ENCODE peak calls at places on chromosomes 11 and 22, in six cellular contexts. N is CD4-positive, alpha-beta memory T cell; V is left ventricle myocardium inferior; H is neuronal stem cell; M is endodermal cell; X is gastrocnemius medialis. S is an unnamed sample.

GRCh38 chr11:121810291-121810690 is 305.7 kb downstream of the BLID start:
- DNase-seq in N (no peak), V (no peak), H (no peak), M (no peak), X (no peak), S (no peak)

GRCh38 chr11:1260023-1260501 is 37.2 kb downstream of the MUC5B start:
- DNase-seq in N (peak; percentile 12), V (no peak), H (no peak), M (peak; percentile 74), X (no peak), S (no peak)

GRCh38 chr11:27705873-27706820 is 5.9 kb upstream of the BDNF start:
- DNase-seq in N (no peak), V (no peak), H (no peak), M (peak; percentile 76), X (no peak), S (no peak)

GRCh38 chr11:117884994-117885393 is 8.5 kb upstream of the FXYD6 start:
- DNase-seq in N (no peak), V (no peak), H (no peak), M (peak; percentile 37), X (no peak), S (no peak)

GRCh38 chr11:57777969-57778317 is 16.3 kb downstream of the CTNND1 start:
- DNase-seq in N (no peak), V (no peak), H (no peak), M (peak; percentile 63), X (no peak), S (no peak)

GRCh38 chr11:134033696-134034491 is 35.0 kb upstream of the JAM3 start:
- DNase-seq in N (peak; percentile 39), V (peak; percentile 87), H (peak; percentile 72), M (peak; percentile 96), X (peak; percentile 35), S (no peak)

GRCh38 chr11:69499216-69499945 is 17.9 kb downstream of the LINC01488 start:
- DNase-seq in N (no peak), V (no peak), H (no peak), M (no peak), X (no peak), S (no peak)

GRCh38 chr11:61774441-61774840 is 18.0 kb downstream of the TMEM258 start:
- DNase-seq in N (no peak), V (no peak), H (no peak), M (no peak), X (no peak), S (no peak)

GRCh38 chr22:48459859-48460823 is 1367.5 kb downstream of the BRD1 start:
- DNase-seq in N (no peak), V (no peak), H (no peak), M (no peak), X (no peak), S (no peak)

GRCh38 chr11:104999716-105000115 is 23.3 kb downstream of the CASP5 start:
- DNase-seq in N (no peak), V (no peak), H (no peak), M (no peak), X (no peak), S (no peak)

GRCh38 chr11:44031549-44031948 is 16.2 kb upstream of the ACCSL start:
- DNase-seq in N (no peak), V (no peak), H (no peak), M (no peak), X (no peak), S (no peak)

GRCh38 chr22:31829505-31829904 is 75.7 kb downstream of the DEPDC5 start:
- DNase-seq in N (no peak), V (no peak), H (no peak), M (no peak), X (no peak), S (no peak)

GRCh38 chr11:64459016-64459415 is 100.1 kb downstream of the RPS6KA4 start:
- DNase-seq in N (no peak), V (no peak), H (no peak), M (no peak), X (no peak), S (no peak)

GRCh38 chr22:30802202-30803166 is 107.8 kb downstream of the OSBP2 start:
- DNase-seq in N (peak; percentile 65), V (peak; percentile 85), H (peak; percentile 95), M (peak; percentile 97), X (peak; percentile 34), S (peak; percentile 46)

GRCh38 chr22:44357962-44358553 is 45.3 kb upstream of the SHISAL1 start:
- DNase-seq in N (no peak), V (peak; percentile 44), H (no peak), M (peak; percentile 43), X (no peak), S (no peak)

GRCh38 chr11:22317656-22318055 is 20.5 kb upstream of the SLC17A6 start:
- DNase-seq in N (no peak), V (no peak), H (no peak), M (no peak), X (no peak), S (no peak)

GRCh38 chr11:104700609-104701008 is 197.7 kb downstream of the CASP12 start:
- DNase-seq in N (peak; percentile 41), V (no peak), H (no peak), M (no peak), X (no peak), S (no peak)

GRCh38 chr11:27868226-27868625 is 168.0 kb upstream of the BDNF start:
- DNase-seq in N (no peak), V (no peak), H (no peak), M (no peak), X (no peak), S (no peak)

GRCh38 chr11:35680506-35680905 is 17.9 kb downstream of the TRIM44 start:
- DNase-seq in N (no peak), V (no peak), H (no peak), M (no peak), X (no peak), S (no peak)

GRCh38 chr11:111696556-111696955 is 69.6 kb downstream of the PPP2R1B start:
- DNase-seq in N (no peak), V (no peak), H (no peak), M (no peak), X (no peak), S (no peak)

GRCh38 chr11:13009921-13010736 is 1.0 kb downstream of the RASSF10 start:
- DNase-seq in N (no peak), V (no peak), H (peak; percentile 56), M (peak; percentile 87), X (no peak), S (no peak)

GRCh38 chr11:130947889-130948288 is 31.6 kb upstream of the SNX19 start:
- DNase-seq in N (no peak), V (no peak), H (no peak), M (no peak), X (no peak), S (no peak)

GRCh38 chr11:18324381-18324780 is 2.0 kb downstream of the GTF2H1 start:
- DNase-seq in N (no peak), V (no peak), H (no peak), M (no peak), X (no peak), S (no peak)

DNA sequence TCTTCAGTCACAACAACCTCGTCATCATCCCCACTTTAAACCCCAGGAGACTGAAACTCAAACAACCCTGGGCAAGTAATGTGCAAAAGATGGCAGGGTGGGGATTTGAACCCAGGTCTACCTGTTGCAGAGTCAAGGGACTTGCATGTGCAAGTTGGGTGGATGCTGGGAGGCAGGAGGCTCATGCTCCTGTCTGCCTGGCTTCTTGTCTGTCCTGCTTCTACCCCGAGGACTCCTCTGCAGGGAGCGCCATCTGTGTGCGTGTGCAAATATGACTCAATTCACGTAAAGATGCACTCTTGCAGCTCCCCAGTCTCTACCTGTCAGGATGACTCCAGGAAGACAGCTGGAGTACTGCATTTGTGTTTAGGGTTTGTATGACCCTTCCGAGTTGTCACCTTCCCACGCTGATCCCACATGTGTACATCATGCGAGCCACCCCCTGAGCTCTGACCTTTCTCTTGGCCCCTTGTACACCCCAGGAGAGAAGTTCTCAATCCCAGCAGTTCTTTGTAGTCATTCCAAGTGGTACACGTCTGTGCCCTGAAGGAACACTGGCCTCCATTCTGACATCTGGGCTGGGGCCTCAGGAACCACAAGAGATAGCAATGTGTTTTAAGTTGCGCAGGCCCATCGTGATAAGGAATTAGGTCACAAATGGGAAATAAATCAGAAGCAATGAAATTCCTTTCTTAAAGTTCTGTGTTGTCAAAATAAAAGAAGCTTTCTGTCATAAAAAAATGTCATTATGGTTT is 95.7 kb downstream of the CWC15 start:
- DNase-seq in N (no peak), V (no peak), H (no peak), M (peak; percentile 30), X (no peak), S (no peak)
- H3K27ac ChIP-seq in N (no peak overlapping the region), V (peak overlapping the region; percentile 65), H (no peak overlapping the region), M (no peak overlapping the region), X (no peak overlapping the region), S (no peak overlapping the region)

GRCh38 chr22:18078329-18079041 is 695 bp downstream of the PEX26 start:
- DNase-seq in N (peak; percentile 20), V (no peak), H (no peak), M (peak; percentile 72), X (peak; percentile 49), S (no peak)
- H3K27ac ChIP-seq in N (peak overlapping the region; percentile 72), V (peak overlapping the region; percentile 94), H (no peak overlapping the region), M (no peak overlapping the region), X (peak overlapping the region; percentile 89), S (peak overlapping the region; percentile 92)

GRCh38 chr11:127392575-127392974 is 392.0 kb upstream of the KIRREL3 start:
- DNase-seq in N (no peak), V (no peak), H (no peak), M (peak; percentile 89), X (no peak), S (no peak)
- H3K27ac ChIP-seq in N (no peak overlapping the region), V (no peak overlapping the region), H (no peak overlapping the region), M (no peak overlapping the region), X (no peak overlapping the region), S (no peak overlapping the region)

GRCh38 chr22:45842141-45842831 is 134.7 kb downstream of the WNT7B start:
- DNase-seq in N (no peak), V (no peak), H (no peak), M (no peak), X (no peak), S (no peak)
- H3K27ac ChIP-seq in N (no peak overlapping the region), V (no peak overlapping the region), H (no peak overlapping the region), M (peak overlapping the region; percentile 80), X (no peak overlapping the region), S (no peak overlapping the region)

DNA sequence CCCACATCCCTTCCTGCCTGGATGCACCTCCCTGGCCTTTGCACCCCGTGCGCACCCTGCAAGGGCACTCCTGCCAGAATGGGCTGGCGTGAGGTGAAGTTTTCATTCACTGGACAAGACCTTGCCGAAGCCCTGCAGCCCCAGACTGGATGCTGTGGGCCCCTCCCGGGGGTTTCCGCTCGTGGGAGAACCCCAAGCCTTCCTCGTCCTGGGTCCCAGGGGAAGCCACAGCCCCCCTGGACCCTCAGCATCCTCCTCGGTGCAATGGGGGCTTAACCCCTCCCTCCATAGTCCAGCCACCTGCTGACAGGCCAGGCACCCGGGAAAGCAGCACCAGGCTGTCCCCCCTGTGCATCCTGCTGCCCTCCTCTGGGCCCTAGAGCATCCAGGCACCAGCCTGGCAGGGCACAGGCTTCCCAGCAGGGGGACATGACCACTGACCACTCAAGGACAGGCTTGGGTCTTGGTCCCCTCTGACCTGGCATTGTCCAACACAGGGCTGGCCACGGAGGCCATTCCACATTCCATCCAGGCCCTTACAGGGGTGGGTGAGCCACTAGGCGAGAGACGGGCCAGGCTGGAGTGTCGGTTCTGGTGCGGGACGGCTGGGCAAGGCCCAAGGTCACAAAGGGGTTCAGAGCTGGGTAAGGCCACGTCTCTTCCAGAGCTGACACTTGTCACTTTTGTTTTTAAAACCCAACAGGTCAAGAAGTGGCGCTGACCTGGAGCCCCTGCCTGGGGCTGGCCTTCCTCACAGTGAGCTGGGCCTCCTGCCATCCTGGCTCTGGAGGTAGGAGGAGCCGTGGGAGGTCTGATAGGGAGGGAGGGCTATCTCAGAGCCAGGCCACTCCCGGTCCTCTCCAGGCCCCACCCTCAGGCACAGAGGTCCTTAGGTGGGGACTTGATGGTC is 41.5 kb upstream of the PPARA start:
- DNase-seq in N (no peak), V (peak; percentile 68), H (no peak), M (peak; percentile 84), X (no peak), S (no peak)
- H3K27ac ChIP-seq in N (no peak overlapping the region), V (peak overlapping the region; percentile 88), H (no peak overlapping the region), M (no peak overlapping the region), X (peak overlapping the region; percentile 97), S (peak overlapping the region; percentile 93)

S was measured in substantia nigra.